ENCODE peak calls at places on chromosomes 7 and 10, in four cellular contexts. X is fibroblast of pulmonary artery, Z is fibroblast of lung, P is gastrocnemius medialis. Y is an unnamed sample.

GRCh38 chr7:101678138-101678479 is 49.0 kb upstream of the MYL10 start:
- DNase-seq in Z (no peak), P (no peak), X (no peak), Y (no peak)

GRCh38 chr7:81618400-81619014 is 151.3 kb downstream of the HGF start:
- DNase-seq in P (no peak), Z (peak; percentile 96), X (peak; percentile 96), Y (peak; percentile 86)

GRCh38 chr10:76403876-76404275 is 972.5 kb downstream of the LRMDA start:
- DNase-seq in P (peak; percentile 17), X (peak; percentile 12), Z (peak; percentile 38), Y (peak; percentile 79)

GRCh38 chr7:117249696-117250095 is 73.2 kb downstream of the WNT2 start:
- DNase-seq in Z (no peak), P (no peak), X (no peak), Y (no peak)

GRCh38 chr7:47328392-47329319 is 253.3 kb downstream of the TNS3 start:
- DNase-seq in X (no peak), P (no peak), Z (no peak), Y (no peak)

GRCh38 chr7:102434039-102434481 is 685 bp downstream of the ORAI2 start:
- DNase-seq in Z (no peak), X (peak; percentile 48), P (no peak), Y (no peak)

GRCh38 chr7:129998446-129998845 is 45.7 kb upstream of the UBE2H start:
- DNase-seq in Z (no peak), X (no peak), P (no peak), Y (no peak)

GRCh38 chr7:55483061-55483460 is 89.2 kb downstream of the VOPP1 start:
- DNase-seq in P (no peak), Z (no peak), X (no peak), Y (no peak)

GRCh38 chr10:26479766-26480492 is 41.8 kb downstream of the APBB1IP start:
- DNase-seq in X (no peak), Z (no peak), P (no peak), Y (no peak)

GRCh38 chr7:17640730-17641377 is 299.4 kb downstream of the SNX13 start:
- DNase-seq in P (no peak), Z (peak; percentile 25), X (peak; percentile 63), Y (peak; percentile 46)

GRCh38 chr10:8352696-8353095 is 298.2 kb downstream of the GATA3 start:
- DNase-seq in P (no peak), X (no peak), Z (peak; percentile 8), Y (no peak)

GRCh38 chr7:140672382-140673062 is at the start of gene ADCK2:
- DNase-seq in X (no peak), Z (no peak), P (peak; percentile 43), Y (peak; percentile 14)

GRCh38 chr10:19946245-19946644 is 130.0 kb downstream of the PLXDC2 start:
- DNase-seq in Z (no peak), X (no peak), P (no peak), Y (no peak)

GRCh38 chr7:65216469-65216868 is 157.2 kb upstream of the ZNF92 start:
- DNase-seq in P (no peak), Z (peak; percentile 24), X (peak; percentile 48), Y (peak; percentile 13)

GRCh38 chr7:102284891-102285540 is 1.7 kb upstream of the SH2B2 start:
- DNase-seq in Z (no peak), P (no peak), X (no peak), Y (no peak)

GRCh38 chr7:38070718-38071117 is 107.3 kb upstream of the STARD3NL start:
- DNase-seq in Z (peak; percentile 27), P (no peak), X (peak; percentile 35), Y (peak; percentile 0)

GRCh38 chr7:54581511-54581910 is 39.3 kb downstream of the VSTM2A start:
- DNase-seq in P (no peak), X (no peak), Z (peak; percentile 4), Y (no peak)

GRCh38 chr10:72637398-72637857 is 11.5 kb upstream of the MICU1 start:
- DNase-seq in P (peak; percentile 71), X (peak; percentile 65), Z (peak; percentile 81), Y (peak; percentile 80)

GRCh38 chr7:111429781-111430180 is 132.5 kb downstream of the IMMP2L start:
- DNase-seq in P (no peak), Z (no peak), X (peak; percentile 7), Y (peak; percentile 56)

GRCh38 chr7:51011710-51012350 is 229.1 kb upstream of the GRB10 start:
- DNase-seq in P (no peak), X (no peak), Z (no peak), Y (no peak)

GRCh38 chr10:60963441-60964256 is 19.7 kb upstream of the RHOBTB1 start:
- DNase-seq in X (peak; percentile 82), Z (peak; percentile 90), P (no peak), Y (peak; percentile 78)

GRCh38 chr7:149171894-149172533 is 23.3 kb upstream of the ZNF282 start:
- DNase-seq in X (peak; percentile 13), P (no peak), Z (peak; percentile 54), Y (no peak)

GRCh38 chr10:58773942-58774341 is 261.3 kb downstream of the BICC1 start:
- DNase-seq in X (peak; percentile 41), Z (no peak), P (no peak), Y (peak; percentile 80)

DNA sequence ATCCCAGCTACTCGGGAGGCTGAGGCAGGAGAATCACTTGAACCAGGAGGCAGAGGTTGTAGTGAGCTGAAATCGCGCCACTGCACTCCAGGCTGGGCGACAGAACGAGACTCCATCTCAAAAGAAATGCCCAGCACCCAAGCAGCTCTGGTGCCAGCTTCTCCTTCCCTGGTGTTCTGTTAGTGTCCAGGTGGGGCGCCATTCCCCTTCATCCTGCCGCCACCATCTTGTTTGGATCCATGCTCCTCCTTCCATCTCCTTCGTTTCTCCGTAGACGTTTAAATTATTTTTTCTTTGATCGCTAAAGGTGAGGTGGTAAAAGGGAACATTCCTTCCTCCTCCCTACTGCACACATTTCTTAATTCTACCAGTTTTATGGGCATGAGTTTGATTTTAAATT is 30.3 kb downstream of the PROSER2 start:
- DNase-seq in P (no peak), X (no peak), Z (no peak), Y (no peak)
- TF ChIP-seq CTCF in P (no peak), X (peak; percentile 6), Z (peak; percentile 10), Y (no peak)

DNA sequence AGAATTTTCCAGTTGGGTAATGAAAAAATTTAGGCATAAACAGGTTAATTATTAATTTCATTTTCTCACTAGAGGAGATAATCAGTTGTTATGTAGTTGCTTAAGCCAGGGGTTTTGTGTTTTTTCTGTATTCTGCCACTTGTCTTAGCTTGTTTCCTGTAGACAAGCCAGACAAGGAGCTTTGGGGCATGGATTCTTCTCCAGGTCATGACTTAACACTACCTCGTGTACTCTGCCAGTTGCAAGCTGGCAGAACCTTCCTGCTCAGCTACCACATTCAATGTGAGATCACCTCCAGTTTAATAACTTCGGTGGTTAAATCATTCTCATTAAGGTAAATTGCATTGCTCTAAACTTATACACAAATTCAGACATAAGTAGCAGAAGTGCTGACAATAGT is 1.8 kb downstream of the CCM2 start:
- DNase-seq in P (no peak), X (no peak), Z (no peak), Y (no peak)
- H3K4me3 ChIP-seq in P (no peak overlapping the region), X (peak overlapping the region; percentile 69), Z (peak overlapping the region; percentile 65), Y (peak overlapping the region; percentile 64)

GRCh38 chr7:106064329-106064728 is 47.8 kb downstream of the SYPL1 start:
- DNase-seq in X (no peak), Z (no peak), P (no peak), Y (no peak)
- TF ChIP-seq CTCF in X (no peak), Z (no peak), P (no peak), Y (no peak)

DNA sequence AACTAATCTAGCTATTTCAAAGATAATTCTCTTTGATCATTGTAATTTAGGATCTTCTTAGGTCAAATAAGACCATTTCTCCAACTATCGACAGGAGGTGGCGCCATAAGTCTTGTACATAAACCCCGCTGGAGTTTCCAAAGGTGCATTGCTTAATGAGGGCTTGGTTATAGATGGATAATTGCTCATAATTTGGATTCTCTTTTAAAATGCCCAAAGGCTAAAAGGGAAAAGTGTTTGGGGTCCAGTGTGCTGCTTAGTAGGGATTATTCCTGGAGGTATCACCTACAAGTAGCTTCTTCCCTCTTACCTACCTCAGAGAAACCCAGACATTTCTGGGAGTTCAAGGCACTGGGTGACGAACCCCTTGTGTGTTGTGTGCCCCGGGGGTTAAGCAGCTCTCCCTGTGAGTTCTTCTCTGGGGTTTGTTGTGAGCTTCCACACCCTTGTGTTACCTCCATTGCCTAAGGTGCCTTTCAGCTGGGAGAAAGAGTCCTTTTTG is 75.2 kb downstream of the PAXIP1 start:
- DNase-seq in P (peak; percentile 71), X (peak; percentile 95), Z (peak; percentile 81), Y (peak; percentile 90)
- H3K4me3 ChIP-seq in P (peak overlapping the region; percentile 73), X (peak overlapping the region; percentile 76), Z (peak overlapping the region; percentile 81), Y (peak overlapping the region; percentile 70)

GRCh38 chr7:74606101-74606908 is 51.2 kb upstream of the GTF2I start:
- DNase-seq in X (no peak), Z (peak; percentile 34), P (peak; percentile 70), Y (no peak)
- TF ChIP-seq CTCF in X (no peak), Z (no peak), P (no peak), Y (no peak)

GRCh38 chr10:3451516-3452185 is 279.1 kb upstream of the PITRM1 start:
- DNase-seq in P (no peak), X (no peak), Z (no peak), Y (no peak)

GRCh38 chr10:3452234-3452633 is 279.7 kb upstream of the PITRM1 start:
- DNase-seq in Z (peak; percentile 98), P (no peak), X (peak; percentile 91), Y (peak; percentile 94)

GRCh38 chr10:3455385-3456334 is 283.1 kb upstream of the PITRM1 start:
- DNase-seq in P (no peak), Z (peak; percentile 46), X (peak; percentile 65), Y (peak; percentile 15)

DNA sequence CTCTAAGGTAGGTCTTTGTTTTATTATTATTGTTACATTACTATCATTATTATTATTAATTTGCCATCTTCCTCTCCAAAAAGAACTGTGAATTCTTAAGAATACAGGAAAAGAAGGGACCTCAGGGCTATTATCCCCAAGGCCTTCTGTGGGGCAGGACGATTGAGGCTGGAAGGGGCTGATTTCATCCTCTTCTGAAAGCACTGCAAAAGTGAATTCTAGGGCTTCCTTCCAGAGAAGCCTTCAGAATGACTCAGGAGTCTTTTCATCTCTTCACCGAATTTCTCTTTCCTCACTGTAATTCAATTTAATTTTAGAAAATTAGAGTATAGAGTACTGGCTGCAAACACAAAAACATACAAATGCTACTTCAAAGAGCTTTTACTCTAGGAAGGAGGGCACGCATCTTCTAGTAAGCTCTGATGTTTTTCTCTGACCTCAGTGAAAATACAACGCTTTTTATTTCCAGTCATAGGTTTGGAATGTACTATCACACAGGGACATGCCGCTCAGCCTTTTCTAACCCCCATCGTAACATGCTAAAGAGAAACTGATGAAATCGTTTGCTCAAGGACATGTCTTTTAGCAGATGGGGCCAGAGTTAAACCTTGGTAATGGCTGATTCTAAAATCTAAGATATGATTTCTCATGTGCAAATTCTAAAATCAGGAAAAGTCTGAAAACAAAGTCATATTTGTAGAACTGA is 280.3 kb upstream of the PITRM1 start:
- DNase-seq in P (no peak), Z (peak; percentile 91), X (peak; percentile 93), Y (peak; percentile 94)
- H3K4me3 ChIP-seq in P (no peak overlapping the region), Z (peak overlapping the region; percentile 4), X (peak overlapping the region; percentile 23), Y (peak overlapping the region; percentile 11)

GRCh38 chr7:36209814-36210183 is 56.7 kb downstream of the EEPD1 start:
- DNase-seq in Z (no peak), P (no peak), X (no peak), Y (no peak)

GRCh38 chr7:36208997-36209813 is 56.2 kb downstream of the EEPD1 start:
- DNase-seq in X (peak; percentile 8), Z (peak; percentile 23), P (no peak), Y (peak; percentile 58)

GRCh38 chr7:36205844-36206243 is 52.8 kb downstream of the EEPD1 start:
- DNase-seq in X (no peak), Z (no peak), P (no peak), Y (no peak)

GRCh38 chr7:36208406-36208805 is 55.4 kb downstream of the EEPD1 start:
- DNase-seq in X (no peak), Z (peak; percentile 54), P (no peak), Y (no peak)

GRCh38 chr7:36207451-36208291 is 54.6 kb downstream of the EEPD1 start:
- DNase-seq in P (peak; percentile 91), X (peak; percentile 63), Z (peak; percentile 94), Y (peak; percentile 78)
- TF ChIP-seq CTCF in P (peak; percentile 38), X (no peak), Z (no peak), Y (peak; percentile 22)